ENCODE peak calls at places on chromosomes 16 and 17, in six cellular contexts. O, I, T, C, P and R are unnamed samples.

GRCh38 chr16:57688487-57688986 is 6.1 kb upstream of the DRC7 start:
- DNase-seq in O (no peak), I (no peak), T (no peak), C (no peak), P (no peak), R (no peak)

GRCh38 chr16:62253926-62254325 is 217.7 kb upstream of the CDH8 start:
- DNase-seq in O (no peak), I (no peak), T (no peak), C (no peak), P (no peak), R (no peak)

GRCh38 chr17:60157487-60158040 is 7.8 kb downstream of the CA4 start:
- DNase-seq in O (no peak), I (no peak), T (no peak), C (no peak), P (peak; percentile 46), R (no peak)

GRCh38 chr16:7775072-7775488 is 442.4 kb downstream of the RBFOX1 start:
- DNase-seq in O (no peak), I (no peak), T (no peak), C (no peak), P (no peak), R (no peak)

GRCh38 chr17:11241611-11242226 is 706 bp downstream of the SHISA6 start:
- DNase-seq in O (no peak), I (no peak), T (no peak), C (no peak), P (peak; percentile 72), R (no peak)

GRCh38 chr16:57624044-57624688 is 4.3 kb upstream of the ADGRG1 start:
- DNase-seq in O (peak; percentile 88), I (no peak), T (no peak), C (no peak), P (no peak), R (no peak)

GRCh38 chr17:18920911-18921441 is 31.0 kb upstream of the SLC5A10 start:
- DNase-seq in O (peak; percentile 13), I (peak; percentile 56), T (no peak), C (no peak), P (no peak), R (no peak)

GRCh38 chr17:9886141-9886930 is 18.7 kb downstream of the RCVRN start:
- DNase-seq in O (no peak), I (no peak), T (no peak), C (no peak), P (no peak), R (no peak)

GRCh38 chr17:77535435-77535834 is 394.7 kb downstream of the SEC14L1 start:
- DNase-seq in O (no peak), I (no peak), T (no peak), C (no peak), P (peak; percentile 25), R (no peak)

GRCh38 chr17:28878981-28879380 is 18.6 kb downstream of the FLOT2 start:
- DNase-seq in O (peak; percentile 58), I (peak; percentile 27), T (no peak), C (peak; percentile 32), P (peak; percentile 94), R (peak; percentile 54)

GRCh38 chr16:54944002-54944401 is 13.3 kb downstream of the IRX5 start:
- DNase-seq in O (no peak), I (no peak), T (no peak), C (no peak), P (no peak), R (no peak)

GRCh38 chr17:78716814-78717393 is 65.2 kb downstream of the CYTH1 start:
- DNase-seq in O (peak; percentile 41), I (no peak), T (peak; percentile 38), C (no peak), P (no peak), R (peak; percentile 57)

GRCh38 chr17:35871415-35871814 is 2.7 kb upstream of the HEATR9 start:
- DNase-seq in O (no peak), I (no peak), T (peak; percentile 32), C (peak; percentile 12), P (peak; percentile 69), R (peak; percentile 13)